ENCODE peak calls at places on chromosome 6, in eight cellular contexts. J is CD4-positive, alpha-beta T cell; B is CD8-positive, alpha-beta T cell; X is mucosa of descending colon; N is fibroblast of lung; R is lower leg skin; Q is upper lobe of right lung; Y is glutamatergic neuron. C is an unnamed sample.

GRCh38 chr6:135084916-135085269 is 30.3 kb upstream of the HBS1L start:
- DNase-seq in B (no peak), N (no peak), Y (no peak), X (no peak), Q (no peak), J (no peak), R (no peak), C (no peak)

GRCh38 chr6:21230536-21230935 is 363.0 kb upstream of the SOX4 start:
- DNase-seq in N (no peak), Y (no peak), B (no peak), R (no peak), X (no peak), J (no peak), Q (no peak), C (no peak)

GRCh38 chr6:31586013-31586412 is at the start of gene LST1:
- DNase-seq in B (no peak), Q (peak), J (no peak), X (no peak), R (no peak), N (no peak), Y (no peak), C (no peak)

GRCh38 chr6:170125447-170126300 is 165.2 kb downstream of the DLL1 start:
- DNase-seq in Y (no peak), J (no peak), B (no peak), X (no peak), R (no peak), Q (peak), N (no peak), C (peak)

GRCh38 chr6:119979862-119980261 is 630.3 kb upstream of the MAN1A1 start:
- DNase-seq in Y (no peak), B (no peak), J (no peak), X (no peak), N (peak), Q (no peak), R (no peak), C (no peak)

GRCh38 chr6:152160346-152160745 is 352.9 kb downstream of the ESR1 start:
- DNase-seq in X (no peak), B (no peak), Y (no peak), N (no peak), Q (no peak), R (no peak), J (no peak), C (no peak)

GRCh38 chr6:121730616-121731015 is 295.2 kb downstream of the GJA1 start:
- DNase-seq in J (no peak), Q (no peak), B (no peak), N (no peak), R (no peak), Y (no peak), X (no peak), C (no peak)

GRCh38 chr6:33142501-33142900 is 49.8 kb downstream of the COL11A2 start:
- DNase-seq in X (no peak), Y (no peak), N (no peak), J (no peak), Q (no peak), R (no peak), B (no peak), C (no peak)

GRCh38 chr6:16320533-16321340 is 82.3 kb downstream of the GMPR start:
- DNase-seq in J (no peak), R (peak), N (peak), Q (no peak), B (no peak), Y (peak), X (no peak), C (no peak)

GRCh38 chr6:111982681-111983080 is 71.2 kb upstream of the CCN6 start:
- DNase-seq in B (no peak), N (no peak), Q (no peak), Y (no peak), J (no peak), R (peak), X (no peak), C (no peak)

GRCh38 chr6:138909511-138909910 is 78.5 kb downstream of the REPS1 start:
- DNase-seq in J (no peak), N (no peak), X (no peak), B (no peak), Q (no peak), R (no peak), Y (no peak), C (no peak)

GRCh38 chr6:26329763-26330511 is 35.1 kb upstream of the BTN3A2 start:
- DNase-seq in N (peak), X (no peak), B (peak), Y (peak), Q (no peak), R (no peak), J (peak), C (no peak)

GRCh38 chr6:140537211-140537610 is 1162.8 kb upstream of the CITED2 start:
- DNase-seq in Q (no peak), R (no peak), Y (no peak), J (no peak), X (no peak), N (no peak), B (no peak), C (no peak)

GRCh38 chr6:16712931-16713484 is 48.3 kb downstream of the ATXN1 start:
- DNase-seq in B (no peak), R (peak), X (no peak), N (peak), J (no peak), Y (no peak), Q (peak), C (no peak)

GRCh38 chr6:71220466-71220865 is 68.1 kb upstream of the OGFRL1 start:
- DNase-seq in J (no peak), B (no peak), R (no peak), Q (no peak), X (no peak), N (no peak), Y (no peak), C (no peak)

GRCh38 chr6:128394171-128394570 is 126.2 kb downstream of the PTPRK start:
- DNase-seq in Y (no peak), J (no peak), Q (no peak), X (no peak), B (no peak), N (peak), R (no peak), C (no peak)

GRCh38 chr6:136646377-136646776 is 96.2 kb upstream of the MAP7 start:
- DNase-seq in Y (no peak), R (no peak), N (peak), B (no peak), J (no peak), X (no peak), Q (no peak), C (no peak)

GRCh38 chr6:105898286-105898685 is 187.8 kb upstream of the PRDM1 start:
- DNase-seq in N (peak), Q (no peak), B (no peak), Y (no peak), J (no peak), R (no peak), X (no peak), C (no peak)

GRCh38 chr6:87436435-87436834 is 28.7 kb downstream of the CFAP206 start:
- DNase-seq in Y (no peak), J (peak), R (peak), X (no peak), N (peak), B (peak), Q (no peak), C (peak)

GRCh38 chr6:16600701-16601100 is 160.6 kb downstream of the ATXN1 start:
- DNase-seq in X (no peak), N (no peak), Y (no peak), R (no peak), Q (no peak), B (no peak), J (no peak), C (no peak)

GRCh38 chr6:3244003-3244831 is 14.5 kb upstream of the PSMG4 start:
- DNase-seq in N (no peak), R (no peak), J (no peak), Y (no peak), Q (no peak), B (no peak), X (no peak), C (no peak)

GRCh38 chr6:145453376-145453775 is 281.9 kb downstream of the EPM2A start:
- DNase-seq in X (no peak), N (no peak), Q (no peak), B (no peak), Y (no peak), R (no peak), J (no peak), C (no peak)

GRCh38 chr6:30884521-30885480 is 482 bp downstream of the DDR1 start:
- DNase-seq in X (peak), Y (peak), Q (peak), B (peak), R (peak), N (no peak), J (peak), C (peak)

GRCh38 chr6:16352258-16352635 is 113.9 kb downstream of the GMPR start:
- DNase-seq in B (no peak), R (no peak), Y (no peak), Q (no peak), X (no peak), N (peak), J (no peak), C (no peak)

GRCh38 chr6:107787589-107787960 is 36.5 kb downstream of the SCML4 start:
- DNase-seq in X (no peak), Q (no peak), N (no peak), J (no peak), R (no peak), B (no peak), Y (no peak), C (no peak)

GRCh38 chr6:117711369-117711768 is 36.1 kb downstream of the NUS1 start:
- DNase-seq in N (no peak), R (no peak), Y (no peak), J (no peak), Q (no peak), B (no peak), X (no peak), C (no peak)

GRCh38 chr6:28768187-28768913 is 155.4 kb downstream of the TRIM27 start:
- DNase-seq in Q (no peak), R (no peak), Y (no peak), X (no peak), N (no peak), J (no peak), B (no peak), C (no peak)

GRCh38 chr6:28767691-28768090 is 156.1 kb downstream of the TRIM27 start:
- DNase-seq in Y (no peak), J (no peak), N (no peak), B (no peak), X (no peak), R (no peak), Q (no peak), C (no peak)

GRCh38 chr6:28770732-28771131 is 153.1 kb downstream of the TRIM27 start:
- DNase-seq in J (no peak), R (no peak), X (no peak), Q (no peak), N (no peak), B (no peak), Y (no peak), C (no peak)

GRCh38 chr6:28771401-28772267 is 152.2 kb downstream of the TRIM27 start:
- DNase-seq in N (no peak), R (no peak), Q (no peak), B (no peak), X (no peak), J (no peak), Y (peak), C (no peak)

GRCh38 chr6:28769626-28770402 is 154.0 kb downstream of the TRIM27 start:
- DNase-seq in N (peak), X (no peak), R (no peak), J (no peak), Y (no peak), B (no peak), Q (no peak), C (no peak)
- TF ChIP-seq CTCF in N (no peak), X (no peak), R (no peak), J (no peak), Y (no peak), B (no peak), Q (no peak), C (no peak)

DNA sequence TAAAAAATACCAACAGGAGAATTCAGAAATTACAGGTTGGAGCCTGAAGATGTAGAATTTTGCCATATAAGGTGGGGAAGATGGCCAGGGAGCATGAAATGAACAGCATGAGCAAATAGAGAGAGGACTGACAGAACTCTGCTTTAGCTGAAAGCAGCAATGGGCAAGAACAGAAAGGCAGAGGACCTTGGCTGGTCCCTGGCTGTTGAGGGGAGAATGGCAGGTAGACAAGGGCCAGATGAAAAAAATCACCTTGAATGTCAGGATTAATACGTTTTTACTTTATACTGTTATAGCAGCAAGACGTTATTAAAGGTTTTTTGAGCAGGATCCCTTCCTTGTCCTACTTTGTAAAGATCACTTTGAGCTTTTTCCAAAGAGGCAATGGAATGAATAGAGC is 991 bp downstream of the PPIL1 start:
- DNase-seq in Q (no peak), N (no peak), B (no peak), X (no peak), R (no peak), Y (no peak), J (no peak), C (no peak)
- TF ChIP-seq CTCF in Q (no peak), N (no peak), B (no peak), X (no peak), R (no peak), Y (no peak), J (no peak), C (no peak)

GRCh38 chr6:43772571-43773049 is 2.6 kb downstream of the VEGFA start:
- DNase-seq in J (no peak), B (no peak), Y (no peak), N (peak), Q (no peak), X (no peak), R (no peak), C (no peak)
- TF ChIP-seq CTCF in J (no peak), B (no peak), Y (no peak), N (no peak), Q (no peak), X (no peak), R (no peak), C (no peak)

GRCh38 chr6:46490425-46491200 is 636 bp downstream of the RCAN2 start:
- DNase-seq in B (no peak), N (no peak), J (no peak), X (peak), Y (peak), Q (peak), R (no peak), C (peak)
- TF ChIP-seq CTCF in B (no peak), N (no peak), J (no peak), X (no peak), Y (peak), Q (no peak), R (no peak), C (peak)

GRCh38 chr6:38169221-38169674 is 349.7 kb downstream of the ZFAND3 start:
- DNase-seq in Q (no peak), J (no peak), B (no peak), N (no peak), R (no peak), X (no peak), Y (peak), C (no peak)

GRCh38 chr6:38168699-38169098 is 349.2 kb downstream of the ZFAND3 start:
- DNase-seq in N (no peak), X (no peak), R (no peak), J (no peak), Q (no peak), B (no peak), Y (no peak), C (no peak)

GRCh38 chr6:38168126-38168525 is 348.6 kb downstream of the ZFAND3 start:
- DNase-seq in N (no peak), Q (no peak), R (no peak), Y (no peak), J (no peak), X (no peak), B (no peak), C (no peak)

GRCh38 chr6:38166411-38167240 is 347.1 kb downstream of the ZFAND3 start:
- DNase-seq in J (no peak), B (no peak), R (no peak), Q (no peak), Y (peak), X (no peak), N (no peak), C (no peak)

DNA sequence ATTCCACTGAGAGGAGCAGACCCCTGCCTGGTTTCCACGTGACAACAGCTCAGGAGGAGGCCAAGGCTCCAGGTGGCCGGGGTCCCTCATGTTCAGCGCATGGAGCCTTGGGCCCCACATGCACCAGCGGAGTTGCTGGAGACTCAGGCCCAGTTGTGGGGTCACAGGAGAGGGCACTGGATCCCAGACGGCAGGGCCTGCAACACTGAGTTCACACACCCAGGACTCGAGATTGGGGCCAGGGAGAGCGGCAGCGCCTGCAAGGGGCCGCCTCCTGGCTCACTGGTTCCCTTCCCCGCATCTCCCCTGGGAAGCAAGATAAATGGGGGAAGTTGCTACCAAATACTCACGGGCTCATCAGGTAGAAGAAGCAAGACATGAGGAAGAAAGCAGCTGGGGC is 348.1 kb downstream of the ZFAND3 start:
- DNase-seq in R (no peak), Y (no peak), Q (no peak), J (no peak), N (no peak), B (no peak), X (no peak), C (no peak)
- TF ChIP-seq CTCF in R (no peak), Y (no peak), Q (no peak), J (no peak), N (no peak), B (no peak), X (no peak), C (no peak)